ENCODE peak calls at places on chromosomes 13 and 19, in eight cellular contexts. H is Caco-2, Q is breast epithelium, P is heart right ventricle, D is heart left ventricle, N is mucosa of descending colon, K is keratinocyte, J is Peyer's patch. W is an unnamed sample. For H3K4me1, the result is how much of the 10 kb centered on the place peaks cover.

GRCh38 chr19:51546650-51547396 is 15.4 kb upstream of the SIGLEC6 start:
- DNase-seq in Q (no peak), P (no peak), N (no peak), K (no peak), D (no peak), H (no peak), J (no peak), W (no peak)

GRCh38 chr13:53276265-53276664 is 247.7 kb downstream of the OLFM4 start:
- DNase-seq in K (no peak), P (no peak), D (no peak), H (no peak), Q (no peak), J (no peak), N (no peak), W (no peak)

GRCh38 chr19:42040031-42040430 is 30.0 kb downstream of the GRIK5 start:
- DNase-seq in J (no peak), N (no peak), D (no peak), Q (no peak), H (no peak), P (no peak), K (no peak), W (no peak)

GRCh38 chr13:41577437-41577836 is 120.1 kb downstream of the RGCC start:
- DNase-seq in Q (no peak), N (no peak), J (no peak), P (no peak), K (no peak), H (no peak), D (no peak), W (peak)

GRCh38 chr19:39304185-39304513 is 7.9 kb downstream of the IFNL1 start:
- DNase-seq in J (no peak), N (no peak), K (no peak), H (no peak), P (no peak), Q (no peak), D (no peak), W (no peak)

GRCh38 chr13:30689752-30690151 is 45.6 kb upstream of the ALOX5AP start:
- DNase-seq in Q (no peak), J (no peak), D (no peak), N (no peak), K (no peak), H (no peak), P (no peak), W (no peak)

GRCh38 chr19:40252395-40252794 is 25.9 kb upstream of the CCNP start:
- DNase-seq in N (no peak), D (peak), K (no peak), P (no peak), H (no peak), J (no peak), Q (peak), W (no peak)

GRCh38 chr13:50714886-50715285 is 128.6 kb downstream of the DLEU7 start:
- DNase-seq in J (no peak), N (no peak), D (no peak), H (no peak), K (no peak), Q (no peak), P (no peak), W (no peak)

GRCh38 chr13:60329221-60329983 is 67.6 kb upstream of the TDRD3 start:
- DNase-seq in J (no peak), D (no peak), K (no peak), H (peak), P (no peak), N (peak), Q (no peak), W (peak)

GRCh38 chr13:32938907-32939306 is 77.3 kb upstream of the KL start:
- DNase-seq in P (no peak), D (no peak), K (no peak), N (no peak), Q (no peak), H (no peak), J (no peak), W (no peak)

GRCh38 chr19:41998246-41999020 is 4.4 kb upstream of the ATP1A3 start:
- DNase-seq in N (peak), H (peak), J (no peak), D (no peak), P (peak), Q (no peak), K (no peak), W (no peak)

GRCh38 chr13:47917022-47917574 is 84.0 kb downstream of the SUCLA2 start:
- DNase-seq in D (no peak), J (no peak), P (no peak), N (no peak), Q (no peak), K (no peak), H (no peak), W (no peak)

GRCh38 chr19:4357095-4357797 is 13.9 kb downstream of the MPND start:
- DNase-seq in H (no peak), K (no peak), J (no peak), P (no peak), D (no peak), N (no peak), Q (no peak), W (no peak)

GRCh38 chr13:99517577-99517976 is 16.3 kb downstream of the TM9SF2 start:
- DNase-seq in H (no peak), K (no peak), J (no peak), D (no peak), Q (no peak), N (no peak), P (no peak), W (no peak)

GRCh38 chr19:7470540-7471305 is 18.1 kb downstream of the PEX11G start:
- DNase-seq in P (no peak), Q (no peak), J (no peak), N (no peak), K (no peak), D (no peak), H (no peak), W (no peak)

GRCh38 chr13:34411881-34412280 is 530.2 kb upstream of the NBEA start:
- DNase-seq in K (no peak), H (no peak), D (no peak), N (no peak), P (no peak), J (no peak), Q (no peak), W (no peak)

GRCh38 chr19:33496496-33496895 is 25.1 kb downstream of the PEPD start:
- DNase-seq in D (no peak), K (no peak), N (no peak), H (no peak), Q (no peak), J (peak), P (no peak), W (no peak)

GRCh38 chr19:29247912-29248311 is 35.0 kb upstream of the UQCRFS1 start:
- DNase-seq in K (no peak), H (peak), P (no peak), D (no peak), J (no peak), N (no peak), Q (no peak), W (no peak)

GRCh38 chr13:109725297-109725696 is 61.1 kb downstream of the IRS2 start:
- DNase-seq in P (no peak), N (no peak), Q (no peak), D (no peak), K (no peak), H (no peak), J (no peak), W (no peak)

GRCh38 chr13:20383058-20383457 is 142.6 kb downstream of the CRYL1 start:
- DNase-seq in J (no peak), D (no peak), P (no peak), H (no peak), N (no peak), Q (no peak), K (no peak), W (no peak)

GRCh38 chr19:55257461-55258411 is 1.1 kb downstream of the PPP6R1 start:
- DNase-seq in D (no peak), K (no peak), N (peak), J (peak), H (peak), Q (no peak), P (no peak), W (peak)

GRCh38 chr19:34461375-34462100 is 20.0 kb upstream of the WTIP start:
- DNase-seq in Q (no peak), P (no peak), J (no peak), D (no peak), N (no peak), H (no peak), K (no peak), W (no peak)

GRCh38 chr19:51025401-51025800 is 1.0 kb downstream of the KLK11 start:
- DNase-seq in H (no peak), J (no peak), N (no peak), K (no peak), D (no peak), P (no peak), Q (no peak), W (no peak)

GRCh38 chr13:102128216-102128800 is 273.5 kb downstream of the FGF14 start:
- DNase-seq in P (no peak), D (no peak), Q (no peak), K (peak), N (no peak), H (no peak), J (no peak), W (no peak)

GRCh38 chr13:32423592-32423991 is 4.3 kb downstream of the N4BP2L1 start:
- DNase-seq in N (no peak), P (no peak), H (no peak), Q (no peak), K (no peak), J (no peak), D (no peak), W (no peak)

GRCh38 chr19:4518345-4519171 is at the start of gene PLIN4:
- DNase-seq in P (peak), K (no peak), H (no peak), N (peak), J (no peak), D (peak), Q (peak), W (no peak)

GRCh38 chr13:33937373-33938087 is 119.6 kb downstream of the RFC3 start:
- DNase-seq in Q (no peak), H (no peak), K (no peak), P (no peak), D (no peak), J (no peak), N (no peak), W (no peak)

GRCh38 chr19:14412436-14413071 is 6.6 kb downstream of the DDX39A start:
- DNase-seq in N (no peak), K (no peak), J (no peak), H (no peak), Q (no peak), D (no peak), P (no peak), W (no peak)

GRCh38 chr13:31904941-31905824 is 126.4 kb upstream of the FRY start:
- DNase-seq in H (no peak), K (no peak), J (no peak), P (no peak), D (no peak), Q (no peak), N (no peak), W (no peak)

GRCh38 chr19:44890366-44891015 is 563 bp upstream of the TOMM40 start:
- DNase-seq in K (peak), H (peak), N (no peak), J (no peak), Q (peak), D (peak), P (peak), W (peak)

GRCh38 chr19:10421981-10422461 is 1.7 kb downstream of the PDE4A start:
- DNase-seq in N (no peak), D (no peak), H (no peak), P (no peak), J (no peak), K (no peak), Q (no peak), W (no peak)

GRCh38 chr13:38821753-38822551 is 135.1 kb downstream of the FREM2 start:
- DNase-seq in J (no peak), N (no peak), P (no peak), Q (no peak), K (no peak), H (no peak), D (no peak), W (no peak)

GRCh38 chr13:43835701-43836100 is 43.8 kb downstream of the CCDC122 start:
- DNase-seq in K (no peak), P (no peak), D (no peak), N (no peak), H (no peak), J (no peak), Q (no peak), W (no peak)

GRCh38 chr13:50085063-50085462 is 69.8 kb downstream of the KCNRG start:
- DNase-seq in N (no peak), D (no peak), K (no peak), P (no peak), J (no peak), H (peak), Q (no peak), W (no peak)

GRCh38 chr19:12665281-12665573 is 1.3 kb downstream of the MAN2B1 start:
- DNase-seq in P (no peak), Q (no peak), K (no peak), J (no peak), D (peak), H (no peak), N (peak), W (peak)

GRCh38 chr13:98199480-98199879 is 22.4 kb upstream of the RNF113B start:
- DNase-seq in P (no peak), D (no peak), Q (no peak), N (no peak), J (no peak), H (no peak), K (no peak), W (no peak)

GRCh38 chr19:35397064-35397463 is 26.2 kb downstream of the GPR42 start:
- DNase-seq in K (no peak), Q (no peak), N (no peak), J (no peak), D (no peak), P (no peak), H (no peak), W (no peak)

GRCh38 chr19:709196-709964 is 645 bp downstream of the PALM start:
- DNase-seq in J (no peak), Q (no peak), D (no peak), P (no peak), K (no peak), H (no peak), N (no peak), W (no peak)

GRCh38 chr19:703329-703650 is 5.4 kb upstream of the PALM start:
- DNase-seq in P (no peak), J (no peak), N (no peak), H (no peak), Q (no peak), D (no peak), K (no peak), W (no peak)

GRCh38 chr19:708154-709141 is at the start of gene PALM:
- DNase-seq in P (peak), D (peak), N (no peak), Q (no peak), H (peak), K (no peak), J (no peak), W (no peak)

GRCh38 chr19:703651-704446 is 4.9 kb upstream of the PALM start:
- DNase-seq in K (no peak), P (peak), N (peak), J (peak), H (peak), D (peak), Q (peak), W (peak)

DNA sequence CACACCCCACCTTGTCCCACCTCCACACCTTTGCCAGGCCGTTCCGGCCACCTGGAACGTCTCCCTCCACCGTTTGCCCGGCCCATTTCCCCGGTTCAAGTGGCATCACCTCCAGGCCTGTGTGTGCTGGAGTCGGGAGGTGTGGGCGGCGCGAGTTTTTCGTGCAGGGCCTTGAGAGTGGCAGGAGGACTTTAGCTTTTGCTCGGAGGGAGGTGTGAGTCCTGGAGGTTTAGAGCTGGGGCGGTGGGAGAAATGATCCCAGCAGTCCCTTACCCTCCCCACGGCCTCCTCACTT is 4.3 kb upstream of the PALM start:
- DNase-seq in D (no peak), K (no peak), P (no peak), H (no peak), N (no peak), Q (no peak), J (no peak), W (no peak)
- H3K4me3 ChIP-seq in D (no peak), K (no peak), P (no peak), H (no peak), N (no peak), Q (no peak), J (no peak), W (no peak)

DNA sequence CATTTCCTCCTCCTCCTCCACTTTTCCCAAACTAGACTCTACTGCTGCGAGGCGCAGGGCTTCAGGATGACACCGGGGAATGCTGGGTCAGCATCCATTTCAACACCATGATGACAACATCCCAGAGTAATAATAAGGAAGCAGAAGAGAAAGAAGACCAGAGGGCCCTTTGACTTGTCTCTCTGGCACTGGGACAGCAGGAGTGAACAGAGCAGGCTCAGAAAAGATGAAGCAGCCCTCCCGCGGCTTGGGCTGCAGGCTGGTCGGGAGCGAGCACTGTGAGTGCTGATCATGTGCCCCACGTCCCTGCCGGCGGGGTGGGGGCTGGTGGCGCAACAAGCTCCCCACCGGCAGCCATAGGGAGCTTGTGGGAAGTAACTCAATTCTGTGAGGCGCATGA is 30.5 kb downstream of the RANBP3 start:
- DNase-seq in J (no peak), N (no peak), P (peak), Q (no peak), D (peak), H (no peak), K (no peak), W (no peak)
- H3K4me1 ChIP-seq in J (half or more), N (under half), P (half or more), Q (under half), D (half or more), H (under half), K (under half), W (under half)

GRCh38 chr19:47429140-47429793 is 9.9 kb upstream of the MEIS3 start:
- DNase-seq in N (no peak), H (no peak), D (no peak), P (no peak), K (no peak), J (no peak), Q (no peak), W (no peak)

GRCh38 chr19:47427241-47428176 is 8.2 kb upstream of the MEIS3 start:
- DNase-seq in Q (peak), P (peak), N (peak), J (peak), H (peak), K (no peak), D (no peak), W (peak)

GRCh38 chr19:47430041-47430802 is 10.9 kb upstream of the MEIS3 start:
- DNase-seq in J (peak), N (peak), Q (peak), D (peak), H (no peak), P (no peak), K (no peak), W (peak)

GRCh38 chr19:47432091-47432490 is 12.8 kb upstream of the MEIS3 start:
- DNase-seq in H (no peak), N (no peak), Q (no peak), J (no peak), D (peak), P (no peak), K (no peak), W (no peak)

DNA sequence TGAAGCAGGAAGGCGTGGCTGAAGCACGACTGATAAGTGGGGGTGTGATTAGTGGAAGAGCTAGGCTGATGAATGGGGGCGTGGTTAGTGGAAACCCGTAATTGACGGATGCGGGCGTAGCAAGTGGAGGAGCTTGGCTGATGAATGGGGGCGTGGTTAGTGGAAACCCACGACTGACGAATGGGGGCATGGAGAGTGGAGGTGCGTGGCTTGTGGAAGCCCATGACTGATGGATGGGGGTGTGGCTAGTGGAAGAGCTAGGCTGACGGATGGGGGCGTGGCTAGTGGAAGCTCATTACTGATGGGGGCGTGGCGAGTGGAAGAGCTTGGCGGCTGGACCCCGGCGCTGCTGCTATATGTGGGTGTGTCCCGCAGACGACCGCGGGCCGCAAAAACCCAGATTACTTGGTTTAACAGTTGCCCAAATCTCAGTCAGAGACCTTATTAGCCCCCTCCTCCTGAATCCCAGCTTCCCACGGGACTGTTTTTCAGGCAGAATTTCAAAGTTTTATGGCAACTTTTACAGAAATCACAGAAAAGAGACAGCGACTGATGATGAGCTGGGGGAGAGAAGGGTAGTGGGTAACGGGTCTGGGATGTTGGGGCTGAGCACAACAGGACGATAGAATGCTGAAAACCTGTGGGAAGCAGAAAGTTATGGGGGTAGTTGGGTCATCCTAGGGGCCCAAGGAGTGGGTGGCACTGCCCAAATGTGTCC is 9.0 kb upstream of the MEIS3 start:
- DNase-seq in D (peak), K (peak), P (peak), J (peak), Q (peak), H (peak), N (peak), W (peak)
- H3K4me3 ChIP-seq in D (no peak), K (peak), P (peak), J (no peak), Q (peak), H (peak), N (no peak), W (no peak)

DNA sequence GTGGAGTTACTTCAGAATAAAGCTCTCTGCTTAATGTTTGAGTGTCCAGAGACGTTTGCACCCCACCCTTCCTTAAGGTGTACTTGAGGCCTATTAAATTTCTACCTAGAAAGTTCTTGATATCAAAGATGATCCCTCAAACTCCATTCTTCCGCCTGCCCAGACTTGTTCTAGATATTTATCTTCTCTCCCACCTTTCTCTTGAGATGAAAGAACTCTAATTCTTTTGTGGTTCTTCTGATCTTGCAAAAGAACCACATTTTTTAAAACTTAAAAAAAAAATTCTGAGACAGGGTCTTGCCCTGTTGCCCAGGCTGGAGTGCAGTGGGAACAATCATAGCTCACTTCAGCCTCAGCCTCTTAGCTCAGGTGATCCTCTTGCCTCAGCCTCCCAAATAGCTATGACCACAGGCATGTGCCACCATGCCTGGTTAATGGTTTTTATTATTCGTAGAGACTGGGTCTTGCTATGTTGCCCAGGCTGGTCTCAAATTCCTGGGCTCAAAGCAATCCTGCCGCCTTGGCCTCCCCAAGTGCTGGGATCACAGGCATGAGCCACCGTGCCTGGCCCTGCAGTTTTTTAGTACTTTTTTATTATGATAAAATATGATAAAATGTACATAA is 94.3 kb downstream of the SIPA1L3 start:
- DNase-seq in J (no peak), N (peak), P (no peak), D (no peak), Q (no peak), H (no peak), K (no peak), W (no peak)
- H3K4me1 ChIP-seq in J (under half), N (under half), P (half or more), D (under half), Q (under half), H (under half), K (under half), W (under half)

DNA sequence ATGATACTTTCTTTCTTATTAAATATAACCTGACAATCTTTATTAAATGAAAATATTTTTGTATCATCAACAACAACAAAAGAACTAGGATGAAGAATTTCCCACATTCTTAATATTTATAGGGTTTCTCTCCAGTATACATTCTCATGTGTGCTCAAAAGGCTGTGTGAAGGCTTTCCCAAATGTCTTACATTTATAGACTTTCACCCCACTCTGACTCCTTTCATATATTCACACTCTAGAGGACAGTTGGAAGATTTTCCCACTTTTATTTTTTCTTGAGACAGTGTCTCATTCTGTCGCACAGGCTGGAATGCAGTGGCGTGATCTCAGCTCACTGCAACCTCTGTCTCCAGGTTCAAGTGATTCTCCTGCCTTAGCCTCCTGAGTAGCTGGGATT is 22.4 kb downstream of the ZNF14 start:
- DNase-seq in K (no peak), N (no peak), Q (no peak), H (no peak), J (no peak), D (no peak), P (no peak), W (no peak)
- H3K4me3 ChIP-seq in K (no peak), N (no peak), Q (no peak), H (no peak), J (no peak), D (no peak), P (no peak), W (no peak)